ENCODE peak calls at places on chromosomes 12 and 14, in six cellular contexts. W, Q, T, K, M and R are unnamed samples.

GRCh38 chr14:80621701-80622100 is 319.8 kb downstream of the CEP128 start:
- DNase-seq in W (no peak), Q (no peak), T (no peak), K (no peak), M (no peak), R (no peak)

GRCh38 chr12:8564656-8565055 is 24.0 kb upstream of the CLEC4E start:
- DNase-seq in W (no peak), Q (no peak), T (no peak), K (no peak), M (no peak), R (no peak)

GRCh38 chr14:21525995-21526671 is at the start of gene SALL2:
- DNase-seq in W (peak), Q (peak), T (peak), K (peak), M (peak), R (peak)

GRCh38 chr12:108696111-108696995 is 35.0 kb downstream of the CORO1C start:
- DNase-seq in W (no peak), Q (no peak), T (no peak), K (peak), M (no peak), R (no peak)

GRCh38 chr12:131910302-131911110 is 16.1 kb downstream of the ULK1 start:
- DNase-seq in W (no peak), Q (no peak), T (no peak), K (no peak), M (no peak), R (no peak)

GRCh38 chr14:99351166-99352007 is 79.4 kb upstream of the BCL11B start:
- DNase-seq in W (no peak), Q (no peak), T (no peak), K (no peak), M (no peak), R (no peak)

GRCh38 chr14:64540208-64541202 is at the start of gene HSPA2:
- DNase-seq in W (peak), Q (peak), T (peak), K (peak), M (peak), R (peak)

GRCh38 chr12:95185096-95185495 is 32.2 kb downstream of the FGD6 start:
- DNase-seq in W (no peak), Q (no peak), T (no peak), K (no peak), M (no peak), R (no peak)

GRCh38 chr12:77720258-77720657 is 110.4 kb upstream of the NAV3 start:
- DNase-seq in W (no peak), Q (peak), T (no peak), K (no peak), M (no peak), R (no peak)

GRCh38 chr14:73047808-73048207 is 10.5 kb upstream of the RBM25 start:
- DNase-seq in W (no peak), Q (no peak), T (no peak), K (no peak), M (no peak), R (no peak)

GRCh38 chr14:94768521-94769412 is 1.1 kb downstream of the GSC start:
- DNase-seq in W (no peak), Q (no peak), T (no peak), K (peak), M (no peak), R (no peak)

GRCh38 chr12:5000204-5000603 is 43.5 kb upstream of the KCNA5 start:
- DNase-seq in W (no peak), Q (no peak), T (no peak), K (no peak), M (no peak), R (no peak)

GRCh38 chr14:57530571-57530970 is 36.9 kb upstream of the CCDC198 start:
- DNase-seq in W (no peak), Q (no peak), T (no peak), K (no peak), M (no peak), R (no peak)

GRCh38 chr14:60328588-60328987 is 79.6 kb downstream of the PPM1A start:
- DNase-seq in W (no peak), Q (no peak), T (no peak), K (no peak), M (no peak), R (no peak)

GRCh38 chr12:110431957-110432587 is 18.1 kb downstream of the ARPC3 start:
- DNase-seq in W (no peak), Q (no peak), T (no peak), K (peak), M (no peak), R (no peak)

GRCh38 chr12:42482086-42482819 is 107.3 kb downstream of the PRICKLE1 start:
- DNase-seq in W (no peak), Q (no peak), T (no peak), K (no peak), M (no peak), R (no peak)

GRCh38 chr12:49962861-49963765 is 1.4 kb downstream of the AQP5 start:
- DNase-seq in W (no peak), Q (no peak), T (peak), K (no peak), M (no peak), R (no peak)

GRCh38 chr12:108193922-108194321 is 64.8 kb downstream of the WSCD2 start:
- DNase-seq in W (peak), Q (peak), T (no peak), K (peak), M (no peak), R (no peak)

GRCh38 chr14:95043732-95044462 is 113.4 kb downstream of the DICER1 start:
- DNase-seq in W (no peak), Q (no peak), T (no peak), K (no peak), M (no peak), R (no peak)

GRCh38 chr12:63013302-63013701 is 78.4 kb upstream of the PPM1H start:
- DNase-seq in W (no peak), Q (no peak), T (no peak), K (no peak), M (no peak), R (no peak)

GRCh38 chr12:11795910-11796459 is 146.5 kb downstream of the ETV6 start:
- DNase-seq in W (no peak), Q (no peak), T (no peak), K (no peak), M (no peak), R (no peak)

GRCh38 chr14:59356783-59357182 is 108.4 kb downstream of the GPR135 start:
- DNase-seq in W (no peak), Q (no peak), T (no peak), K (no peak), M (no peak), R (no peak)

GRCh38 chr12:93443576-93443975 is 1.8 kb upstream of the UBE2N start:
- DNase-seq in W (no peak), Q (no peak), T (no peak), K (no peak), M (no peak), R (no peak)

GRCh38 chr14:77570706-77571293 is 45.6 kb downstream of the SPTLC2 start:
- DNase-seq in W (no peak), Q (no peak), T (no peak), K (no peak), M (no peak), R (no peak)

GRCh38 chr12:124445121-124445718 is 122.2 kb downstream of the NCOR2 start:
- DNase-seq in W (no peak), Q (no peak), T (no peak), K (no peak), M (no peak), R (no peak)

GRCh38 chr12:132214906-132215643 is 70.8 kb downstream of the NOC4L start:
- DNase-seq in W (no peak), Q (no peak), T (no peak), K (no peak), M (no peak), R (no peak)

GRCh38 chr12:70733385-70733784 is 96.2 kb upstream of the PTPRB start:
- DNase-seq in W (peak), Q (peak), T (no peak), K (no peak), M (no peak), R (no peak)

GRCh38 chr14:99936738-99937474 is 128.3 kb upstream of the EVL start:
- DNase-seq in W (no peak), Q (no peak), T (no peak), K (no peak), M (no peak), R (no peak)

GRCh38 chr12:95548539-95549391 is 2.5 kb downstream of the USP44 start:
- DNase-seq in W (no peak), Q (peak), T (no peak), K (peak), M (peak), R (peak)

GRCh38 chr12:6963016-6963731 is 7.3 kb downstream of the PHB2 start:
- DNase-seq in W (no peak), Q (no peak), T (no peak), K (peak), M (no peak), R (no peak)

GRCh38 chr14:23562822-23563472 is 4.6 kb downstream of the AP1G2 start:
- DNase-seq in W (no peak), Q (peak), T (no peak), K (peak), M (peak), R (no peak)

GRCh38 chr14:59831121-59831730 is 39.4 kb downstream of the RTN1 start:
- DNase-seq in W (no peak), Q (no peak), T (no peak), K (no peak), M (no peak), R (no peak)

GRCh38 chr12:120290541-120291312 is 976 bp downstream of the RNU4-2 start:
- DNase-seq in W (no peak), Q (peak), T (no peak), K (peak), M (no peak), R (no peak)